ENCODE peak calls at places on chromosomes 6 and 20, in five cellular contexts. C, F, A, U and P are unnamed samples.

GRCh38 chr6:146997062-146997461 is 207.2 kb upstream of the STXBP5 start:
- DNase-seq in F (no peak), A (peak), C (no peak), U (no peak), P (peak)

GRCh38 chr6:159525445-159526031 is 167.5 kb downstream of the SOD2 start:
- DNase-seq in C (no peak), A (no peak), F (no peak), U (no peak), P (no peak)

GRCh38 chr6:135162678-135163439 is 18.2 kb upstream of the MYB start:
- DNase-seq in A (peak), F (peak), C (no peak), U (no peak), P (peak)

GRCh38 chr6:111712398-111712797 is 106.7 kb upstream of the TRAF3IP2 start:
- DNase-seq in A (peak), U (no peak), F (no peak), C (no peak), P (no peak)

GRCh38 chr6:119384444-119384843 is 34.9 kb upstream of the MAN1A1 start:
- DNase-seq in C (no peak), U (no peak), F (no peak), A (no peak), P (no peak)

GRCh38 chr20:21396045-21396893 is 1.1 kb downstream of the NKX2-4 start:
- DNase-seq in F (no peak), C (no peak), U (no peak), A (no peak), P (no peak)

GRCh38 chr6:28137458-28138020 is 4.1 kb upstream of the ZKSCAN8 start:
- DNase-seq in A (no peak), F (peak), U (no peak), C (peak), P (no peak)

GRCh38 chr6:21900730-21901129 is 307.2 kb downstream of the SOX4 start:
- DNase-seq in U (no peak), C (no peak), A (no peak), F (no peak), P (peak)

GRCh38 chr6:15843764-15844163 is 180.9 kb upstream of the DTNBP1 start:
- DNase-seq in U (no peak), A (no peak), C (no peak), F (no peak), P (no peak)

GRCh38 chr20:57210054-57210910 is 56.2 kb downstream of the BMP7 start:
- DNase-seq in U (no peak), F (no peak), A (no peak), C (no peak), P (no peak)

GRCh38 chr6:42742116-42742894 is 3.6 kb downstream of the TBCC start:
- DNase-seq in U (no peak), C (no peak), F (no peak), A (no peak), P (peak)

GRCh38 chr6:11999245-11999644 is 12.9 kb upstream of the HIVEP1 start:
- DNase-seq in C (no peak), A (no peak), U (no peak), F (no peak), P (no peak)

GRCh38 chr6:31399589-31400466 is 3.6 kb upstream of the MICA start:
- DNase-seq in F (peak), C (peak), A (peak), U (peak), P (peak)

GRCh38 chr6:12113190-12113578 is 101.1 kb downstream of the HIVEP1 start:
- DNase-seq in C (no peak), U (no peak), A (peak), F (no peak), P (peak)

GRCh38 chr20:52447232-52447566 is 255.6 kb upstream of the ZFP64 start:
- DNase-seq in F (no peak), C (no peak), A (no peak), U (no peak), P (no peak)

GRCh38 chr20:3543901-3544507 is 73.2 kb downstream of the ATRN start:
- DNase-seq in A (no peak), C (no peak), U (no peak), F (no peak), P (no peak)

GRCh38 chr6:36269834-36270705 is at the start of gene PNPLA1:
- DNase-seq in A (no peak), U (no peak), C (no peak), F (no peak), P (no peak)

GRCh38 chr6:95242560-95242959 is 334.8 kb upstream of the MANEA start:
- DNase-seq in C (no peak), A (no peak), U (no peak), F (no peak), P (peak)